ENCODE peak calls at places on chromosomes 13 and 19, in nine cellular contexts. L is activated CD8-positive, alpha-beta memory T cell treated with anti-CD3 and anti-CD28 coated beads for 4 hours; A is iris pigment epithelial cell; S is left lung; J is frontal cortex; H is stimulated activated CD4-positive, alpha-beta T cell treated with anti-CD3 and anti-CD28 coated beads, Interleukin-15, amount 100 ng/mL, for 48 hours; P is GM04504; X is foreskin melanocyte; V is Calu3. N is an unnamed sample.

GRCh38 chr13:43196171-43196611 is 172.8 kb downstream of the DNAJC15 start:
- DNase-seq in L (no peak), A (peak; percentile 21), S (no peak), J (no peak), H (no peak), P (peak; percentile 6), X (no peak), V (no peak), N (no peak)

GRCh38 chr19:36067681-36068080 is 13.0 kb downstream of the WDR62 start:
- DNase-seq in L (no peak), A (no peak), S (no peak), J (no peak), H (no peak), P (no peak), X (no peak), V (no peak), N (no peak)

GRCh38 chr13:113140677-113141590 is 17.5 kb upstream of the PROZ start:
- DNase-seq in L (no peak), A (no peak), S (peak; percentile 61), J (no peak), H (no peak), P (no peak), X (no peak), V (no peak), N (no peak)

GRCh38 chr19:45472557-45473365 is 5.0 kb downstream of the FOSB start:
- DNase-seq in L (no peak), A (no peak), S (no peak), J (no peak), H (no peak), P (no peak), X (no peak), V (no peak), N (no peak)

GRCh38 chr19:46637224-46637623 is 1.2 kb upstream of the GNG8 start:
- DNase-seq in L (no peak), A (no peak), S (peak; percentile 28), J (no peak), H (no peak), P (no peak), X (no peak), V (no peak), N (no peak)

GRCh38 chr19:12786149-12786870 is 5.0 kb upstream of the JUNB start:
- DNase-seq in L (no peak), A (no peak), S (peak; percentile 94), J (no peak), H (no peak), P (no peak), X (no peak), V (peak; percentile 86), N (no peak)

GRCh38 chr13:77409412-77409811 is 82.5 kb upstream of the MYCBP2 start:
- DNase-seq in L (no peak), A (no peak), S (no peak), J (no peak), H (no peak), P (no peak), X (no peak), V (no peak), N (no peak)

GRCh38 chr13:40102854-40103253 is 447.4 kb downstream of the COG6 start:
- DNase-seq in L (peak; percentile 79), A (peak; percentile 96), S (peak; percentile 55), J (peak; percentile 18), H (peak; percentile 96), P (no peak), X (no peak), V (peak; percentile 28), N (no peak)

GRCh38 chr19:47512183-47512947 is 2.5 kb downstream of the NAPA start:
- DNase-seq in L (no peak), A (peak; percentile 61), S (no peak), J (no peak), H (no peak), P (peak; percentile 37), X (peak; percentile 21), V (peak; percentile 78), N (no peak)

GRCh38 chr13:57832187-57832586 is 200.6 kb downstream of the PCDH17 start:
- DNase-seq in L (no peak), A (no peak), S (no peak), J (no peak), H (no peak), P (no peak), X (no peak), V (no peak), N (no peak)

GRCh38 chr13:102141625-102142472 is 260.0 kb downstream of the FGF14 start:
- DNase-seq in L (no peak), A (peak; percentile 31), S (no peak), J (peak; percentile 12), H (no peak), P (peak; percentile 1), X (peak; percentile 4), V (no peak), N (no peak)

GRCh38 chr19:49315111-49315510 is 9.9 kb downstream of the SLC6A16 start:
- DNase-seq in L (no peak), A (no peak), S (no peak), J (no peak), H (no peak), P (no peak), X (no peak), V (no peak), N (no peak)

GRCh38 chr13:66040506-66040905 is 1189.6 kb downstream of the PCDH9 start:
- DNase-seq in L (no peak), A (no peak), S (no peak), J (no peak), H (no peak), P (no peak), X (no peak), V (no peak), N (no peak)

GRCh38 chr19:55340784-55341147 is 1.1 kb downstream of the KMT5C start:
- DNase-seq in L (no peak), A (no peak), S (no peak), J (no peak), H (peak; percentile 14), P (no peak), X (no peak), V (peak; percentile 32), N (no peak)

GRCh38 chr19:3375221-3376088 is 9.1 kb downstream of the NFIC start:
- DNase-seq in L (no peak), A (peak; percentile 53), S (no peak), J (peak; percentile 77), H (no peak), P (no peak), X (no peak), V (no peak), N (no peak)

GRCh38 chr19:29372921-29373797 is 152.6 kb upstream of the VSTM2B start:
- DNase-seq in L (no peak), A (no peak), S (no peak), J (no peak), H (no peak), P (no peak), X (no peak), V (no peak), N (no peak)